ENCODE peak calls at places on chromosomes 13 and 19, in five cellular contexts. C is lung, S is uterus, K is prostate gland, N is caudate nucleus. L is an unnamed sample.

GRCh38 chr19:58520257-58520599 is 618 bp upstream of the ZBTB45 start:
- DNase-seq in C (no peak), S (no peak), K (no peak), N (no peak), L (no peak)

GRCh38 chr13:100594731-100595130 is 6.1 kb upstream of the GGACT start:
- DNase-seq in C (no peak), S (no peak), K (no peak), N (no peak), L (peak)

GRCh38 chr19:56983148-56983547 is 136.6 kb upstream of the USP29 start:
- DNase-seq in C (no peak), S (no peak), K (no peak), N (peak), L (no peak)

GRCh38 chr19:17370026-17370587 is 7.0 kb downstream of the PLVAP start:
- DNase-seq in C (no peak), S (no peak), K (no peak), N (no peak), L (no peak)

GRCh38 chr19:35739275-35740107 is 2.8 kb downstream of the IGFLR1 start:
- DNase-seq in C (no peak), S (no peak), K (no peak), N (no peak), L (no peak)

GRCh38 chr13:111937763-111938375 is 129.1 kb upstream of the SOX1 start:
- DNase-seq in C (no peak), S (no peak), K (no peak), N (no peak), L (peak)

GRCh38 chr19:33698576-33699435 is 77.1 kb downstream of the CHST8 start:
- DNase-seq in C (no peak), S (no peak), K (no peak), N (no peak), L (no peak)

GRCh38 chr19:345320-345879 is 804 bp upstream of the MIER2 start:
- DNase-seq in C (no peak), S (no peak), K (no peak), N (no peak), L (no peak)

GRCh38 chr19:39424934-39425333 is 10.8 kb downstream of the RPS16 start:
- DNase-seq in C (no peak), S (no peak), K (no peak), N (no peak), L (no peak)

GRCh38 chr13:73625562-73626339 is 508.5 kb downstream of the KLF12 start:
- DNase-seq in C (no peak), S (no peak), K (no peak), N (no peak), L (no peak)

GRCh38 chr13:92414851-92415250 is 811.8 kb upstream of the GPC6 start:
- DNase-seq in C (no peak), S (no peak), K (no peak), N (no peak), L (no peak)

GRCh38 chr13:42883142-42883541 is 101.8 kb downstream of the FAM216B start:
- DNase-seq in C (no peak), S (no peak), K (no peak), N (no peak), L (no peak)

GRCh38 chr13:34654682-34655081 is 287.4 kb upstream of the NBEA start:
- DNase-seq in C (no peak), S (no peak), K (no peak), N (no peak), L (no peak)

GRCh38 chr19:7533281-7533819 is 2.2 kb upstream of the PNPLA6 start:
- DNase-seq in C (peak), S (peak), K (peak), N (peak), L (peak)

GRCh38 chr13:112711528-112712265 is 21.9 kb downstream of the ATP11A start:
- DNase-seq in C (peak), S (peak), K (no peak), N (peak), L (peak)

GRCh38 chr13:71303144-71303543 is 563.9 kb downstream of the DACH1 start:
- DNase-seq in C (no peak), S (no peak), K (no peak), N (no peak), L (no peak)

GRCh38 chr13:52195052-52195837 is 35.8 kb upstream of the NEK3 start:
- DNase-seq in C (peak), S (peak), K (peak), N (peak), L (peak)

GRCh38 chr13:66875264-66875663 is 354.9 kb downstream of the PCDH9 start:
- DNase-seq in C (no peak), S (no peak), K (no peak), N (no peak), L (no peak)

GRCh38 chr19:1773173-1773572 is 19.9 kb downstream of the ONECUT3 start:
- DNase-seq in C (no peak), S (no peak), K (peak), N (no peak), L (no peak)

GRCh38 chr13:78852709-78853108 is 193.8 kb upstream of the OBI1 start:
- DNase-seq in C (no peak), S (no peak), K (no peak), N (no peak), L (no peak)

GRCh38 chr13:34914416-34914815 is 27.7 kb upstream of the NBEA start:
- DNase-seq in C (no peak), S (no peak), K (no peak), N (no peak), L (no peak)

GRCh38 chr19:47210689-47211316 is 20.2 kb downstream of the BBC3 start:
- DNase-seq in C (peak), S (peak), K (peak), N (peak), L (peak)

GRCh38 chr19:19259741-19260140 is 13.4 kb downstream of the TM6SF2 start:
- DNase-seq in C (no peak), S (no peak), K (no peak), N (no peak), L (no peak)

GRCh38 chr13:51068501-51068900 is 42.6 kb downstream of the C13orf42 start:
- DNase-seq in C (no peak), S (no peak), K (no peak), N (no peak), L (no peak)

GRCh38 chr19:17847538-17848366 is at the start of gene JAK3:
- DNase-seq in C (no peak), S (no peak), K (no peak), N (peak), L (peak)

GRCh38 chr13:36163809-36164308 is 32.7 kb upstream of the DCLK1 start:
- DNase-seq in C (peak), S (peak), K (no peak), N (no peak), L (peak)

GRCh38 chr19:39514840-39515550 is at the start of gene SELENOV:
- DNase-seq in C (no peak), S (no peak), K (no peak), N (no peak), L (no peak)

GRCh38 chr19:2231621-2232221 is 4.4 kb downstream of the PLEKHJ1 start:
- DNase-seq in C (no peak), S (no peak), K (no peak), N (no peak), L (no peak)

GRCh38 chr13:36862002-36862706 is 43.1 kb downstream of the RFXAP start:
- DNase-seq in C (no peak), S (no peak), K (no peak), N (no peak), L (no peak)

GRCh38 chr13:26718146-26718545 is 42.4 kb downstream of the GPR12 start:
- DNase-seq in C (no peak), S (no peak), K (no peak), N (no peak), L (no peak)

GRCh38 chr19:57276430-57276829 is 3.9 kb upstream of the ZNF460 start:
- DNase-seq in C (no peak), S (no peak), K (no peak), N (no peak), L (no peak)

GRCh38 chr13:43159007-43159406 is 135.6 kb downstream of the DNAJC15 start:
- DNase-seq in C (no peak), S (no peak), K (no peak), N (peak), L (no peak)

GRCh38 chr19:16596399-16596798 is 24.2 kb upstream of the SLC35E1 start:
- DNase-seq in C (no peak), S (no peak), K (no peak), N (no peak), L (no peak)

GRCh38 chr13:31124225-31124624 is 37.5 kb downstream of the HSPH1 start:
- DNase-seq in C (no peak), S (no peak), K (no peak), N (no peak), L (no peak)

GRCh38 chr13:60577761-60578160 is 180.7 kb downstream of the TDRD3 start:
- DNase-seq in C (no peak), S (no peak), K (no peak), N (no peak), L (no peak)

GRCh38 chr13:60572855-60573254 is 175.8 kb downstream of the TDRD3 start:
- DNase-seq in C (no peak), S (no peak), K (no peak), N (no peak), L (no peak)

GRCh38 chr13:60574706-60575105 is 177.7 kb downstream of the TDRD3 start:
- DNase-seq in C (no peak), S (no peak), K (no peak), N (no peak), L (no peak)

GRCh38 chr13:60571571-60571970 is 174.6 kb downstream of the TDRD3 start:
- DNase-seq in C (no peak), S (no peak), K (no peak), N (no peak), L (no peak)

GRCh38 chr13:60572003-60572792 is 175.2 kb downstream of the TDRD3 start:
- DNase-seq in C (no peak), S (no peak), K (no peak), N (no peak), L (no peak)
- H3K27ac ChIP-seq in C (no peak), S (no peak), K (no peak), N (no peak), L (no peak)

GRCh38 chr19:12884627-12884925 is 2.4 kb downstream of the KLF1 start:
- DNase-seq in C (no peak), S (no peak), K (no peak), N (no peak), L (no peak)

GRCh38 chr19:12885749-12886706 is 973 bp downstream of the KLF1 start:
- DNase-seq in C (no peak), S (no peak), K (no peak), N (no peak), L (no peak)

GRCh38 chr19:12884202-12884601 is 2.8 kb downstream of the KLF1 start:
- DNase-seq in C (no peak), S (no peak), K (no peak), N (no peak), L (no peak)

GRCh38 chr19:12886943-12887747 is at the start of gene KLF1:
- DNase-seq in C (no peak), S (no peak), K (no peak), N (no peak), L (no peak)

GRCh38 chr19:12884926-12885748 is 1.9 kb downstream of the KLF1 start:
- DNase-seq in C (peak), S (no peak), K (peak), N (peak), L (peak)
- H3K27ac ChIP-seq in C (peak), S (no peak), K (peak), N (no peak), L (peak)

DNA sequence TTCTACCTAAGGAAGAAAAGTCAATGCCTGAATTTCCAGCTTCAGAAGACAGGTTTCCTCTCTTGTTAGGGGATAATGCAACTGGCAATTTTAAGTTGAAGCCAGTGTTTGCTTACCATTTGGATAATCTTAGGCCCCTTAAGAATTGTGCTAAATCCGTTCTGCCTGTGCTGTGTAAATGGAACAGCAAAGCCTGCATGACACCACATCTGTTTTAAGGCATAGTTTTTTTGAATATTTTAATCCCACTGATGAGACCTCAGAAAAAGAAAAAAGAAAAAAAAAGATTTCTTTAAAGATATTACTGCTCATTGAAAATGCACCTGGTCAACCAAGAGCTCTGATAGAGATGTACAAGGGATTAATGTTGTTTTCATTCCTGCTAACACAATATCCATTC is 419.2 kb downstream of the SLITRK6 start:
- DNase-seq in C (no peak), S (no peak), K (no peak), N (no peak), L (no peak)
- H3K27ac ChIP-seq in C (no peak), S (no peak), K (no peak), N (no peak), L (no peak)

DNA sequence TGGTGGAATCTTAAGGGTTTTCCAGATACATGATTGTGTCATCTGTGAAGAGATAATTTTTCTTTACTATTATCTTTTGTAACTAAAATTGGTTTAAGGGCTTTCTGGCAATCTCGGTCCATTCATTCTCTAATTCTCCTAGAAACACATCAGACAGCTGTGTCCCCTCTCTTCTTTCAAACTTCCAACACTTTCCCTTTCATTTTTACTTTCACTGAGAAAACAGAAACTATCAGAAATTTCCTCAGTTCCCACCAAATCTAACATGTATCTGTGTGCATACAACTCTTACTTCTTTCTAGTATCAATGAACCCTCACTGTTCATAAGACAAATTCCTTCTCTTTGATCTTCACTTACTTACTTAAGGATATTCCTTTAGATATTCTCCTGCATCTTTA is 40.2 kb downstream of the KCNRG start:
- DNase-seq in C (no peak), S (no peak), K (no peak), N (no peak), L (no peak)
- H3K27ac ChIP-seq in C (no peak), S (no peak), K (no peak), N (no peak), L (no peak)

DNA sequence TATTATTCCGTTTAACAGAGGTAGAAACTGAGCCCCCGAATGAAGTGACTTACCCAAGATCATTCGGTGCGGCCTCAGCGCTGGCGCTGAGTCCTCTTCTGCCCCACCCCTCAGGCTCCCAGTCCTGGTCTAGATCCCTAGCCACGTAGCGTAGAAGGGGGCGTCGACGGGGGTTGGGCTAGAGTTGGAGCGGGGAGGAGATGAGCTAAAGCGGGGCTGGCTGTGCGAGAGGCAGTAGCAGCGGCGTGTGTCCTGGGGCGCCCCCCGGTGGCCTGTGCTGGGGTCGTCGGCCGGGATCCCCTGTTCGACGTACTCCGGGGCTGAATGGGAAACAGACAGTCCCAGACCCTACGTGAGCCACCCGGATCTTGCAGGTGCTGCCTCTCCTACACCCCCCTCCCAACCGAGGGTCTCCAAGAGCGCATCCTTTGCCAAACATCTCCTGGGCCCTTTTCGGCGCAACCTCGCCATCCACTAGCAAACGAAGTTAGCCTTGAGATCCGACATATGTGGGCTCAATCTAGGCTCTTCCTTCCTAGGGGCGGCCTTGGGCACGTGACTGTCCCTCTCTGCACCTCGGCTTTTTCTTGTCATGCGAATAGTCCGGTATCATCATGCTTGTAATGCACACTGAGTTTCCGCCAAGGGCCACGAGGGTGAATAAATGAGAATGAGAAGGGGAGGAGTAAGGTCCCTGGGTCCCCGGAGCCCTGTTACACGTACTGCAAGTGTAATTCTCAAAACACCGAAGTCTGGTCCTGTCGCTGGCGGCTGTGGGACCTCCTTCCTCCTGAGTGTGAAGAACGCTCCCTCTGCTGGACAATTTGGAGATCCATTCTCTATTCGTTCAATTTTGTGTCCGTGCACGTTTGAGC is 47.7 kb downstream of the CYP4F22 start:
- DNase-seq in C (peak), S (peak), K (peak), N (peak), L (peak)
- H3K27ac ChIP-seq in C (no peak), S (no peak), K (peak), N (no peak), L (peak)

DNA sequence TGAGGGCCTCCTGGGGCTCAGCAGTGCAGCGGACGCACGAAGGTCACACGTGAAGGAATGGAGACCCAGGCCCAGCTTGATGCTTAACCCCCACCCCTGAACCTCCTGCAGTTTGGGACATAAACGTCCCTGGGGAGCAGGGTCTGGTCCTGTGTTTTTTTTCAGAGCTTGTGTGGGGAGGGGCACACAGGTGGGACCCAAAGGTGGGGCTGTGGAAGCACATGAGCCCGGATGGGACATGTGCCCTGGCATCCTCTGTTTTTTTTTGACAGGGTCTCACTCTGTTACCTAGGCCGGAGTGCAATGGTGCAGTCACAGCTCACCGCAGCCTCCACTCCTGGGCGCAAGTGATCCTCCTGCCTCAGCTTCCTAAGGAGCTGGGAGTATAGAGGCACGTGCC is 20.5 kb downstream of the UBXN6 start:
- DNase-seq in C (no peak), S (no peak), K (no peak), N (no peak), L (no peak)
- H3K27ac ChIP-seq in C (no peak), S (no peak), K (no peak), N (no peak), L (no peak)

L was measured in stomach.